ENCODE peak calls at places on chromosomes 2 and 18, in nine cellular contexts. B is NCI-H2081; J is stimulated activated CD4-positive, alpha-beta T cell treated with anti-CD3 and anti-CD28 coated beads, Interleukin-4, amount 100 ng/mL, for 1 hour; M is iPS-NIHi11; Z is HFF-Myc; N is kidney tubule cell; R is MM.1S; U is brain microvascular endothelial cell; L is NCI-H1436. X is an unnamed sample.

GRCh38 chr2:215619022-215619958 is 183.4 kb upstream of the FN1 start:
- DNase-seq in B (peak), J (no peak), M (peak), Z (peak), N (peak), R (no peak), U (peak), L (peak), X (no peak)

GRCh38 chr18:57806891-57807280 is 3.8 kb upstream of the ATP8B1 start:
- DNase-seq in B (no peak), J (no peak), M (no peak), Z (no peak), N (peak), R (no peak), U (peak), L (no peak), X (no peak)

GRCh38 chr2:235950473-235950809 is 217.7 kb downstream of the GBX2 start:
- DNase-seq in B (no peak), J (no peak), M (peak), Z (no peak), N (no peak), R (no peak), U (no peak), L (no peak), X (no peak)

GRCh38 chr2:120358734-120359465 is 13.0 kb downstream of the INHBB start:
- DNase-seq in B (no peak), J (no peak), M (no peak), Z (no peak), N (no peak), R (no peak), U (no peak), L (no peak), X (no peak)

GRCh38 chr2:202022755-202023154 is 10.9 kb upstream of the FZD7 start:
- DNase-seq in B (peak), J (no peak), M (no peak), Z (no peak), N (no peak), R (no peak), U (no peak), L (peak), X (no peak)

GRCh38 chr2:220394433-220394832 is 767.0 kb downstream of the SLC4A3 start:
- DNase-seq in B (peak), J (no peak), M (no peak), Z (no peak), N (peak), R (no peak), U (peak), L (no peak), X (no peak)

GRCh38 chr18:41753826-41754225 is 201.2 kb upstream of the PIK3C3 start:
- DNase-seq in B (no peak), J (no peak), M (no peak), Z (no peak), N (no peak), R (no peak), U (no peak), L (no peak), X (no peak)

GRCh38 chr18:57970356-57971095 is 73.5 kb upstream of the NEDD4L start:
- DNase-seq in B (no peak), J (no peak), M (peak), Z (no peak), N (peak), R (no peak), U (no peak), L (no peak), X (no peak)

X was measured in stimulated activated CD8-positive, alpha-beta memory T cell treated with anti-CD3 and anti-CD28 coated beads, Interleukin-12 subunit alpha, Interleukin-12 subunit beta, amount 100 ng/mL, for 1 hour.